ENCODE peak calls at places on chromosomes 16 and 17, in five cellular contexts. T is esophagus squamous epithelium, M is NCI-H1105 treated with DMSO at 0.1 percent for 48 hours, O is heart right ventricle, I is tibial artery. G is an unnamed sample.

GRCh38 chr16:12794486-12795399 is 8.9 kb downstream of the CPPED1 start:
- DNase-seq in I (no peak), T (no peak), O (peak), M (no peak), G (no peak)

GRCh38 chr17:31394544-31394943 is 3.1 kb downstream of the RAB11FIP4 start:
- DNase-seq in T (no peak), M (no peak), I (peak), O (peak), G (no peak)

GRCh38 chr17:60392845-60393702 is 1.1 kb upstream of the USP32 start:
- DNase-seq in I (no peak), T (no peak), O (peak), M (peak), G (no peak)

GRCh38 chr17:36856921-36857381 is 80.3 kb upstream of the LHX1 start:
- DNase-seq in M (peak), T (no peak), O (no peak), I (no peak), G (no peak)

GRCh38 chr16:83513006-83513755 is 294.6 kb upstream of the HSBP1 start:
- DNase-seq in M (no peak), T (no peak), O (no peak), I (no peak), G (no peak)

GRCh38 chr16:15672514-15673167 is 22.6 kb downstream of the NDE1 start:
- DNase-seq in O (peak), I (peak), T (peak), M (no peak), G (peak)

GRCh38 chr17:82648165-82648668 is at the start of gene WDR45B:
- DNase-seq in I (peak), T (peak), M (peak), O (peak), G (peak)

GRCh38 chr17:57987582-57988300 is at the start of gene VEZF1:
- DNase-seq in O (peak), I (peak), M (peak), T (no peak), G (no peak)

GRCh38 chr17:62126292-62126691 is 61.2 kb upstream of the MED13 start:
- DNase-seq in M (peak), I (no peak), O (no peak), T (no peak), G (no peak)

GRCh38 chr17:6823011-6823442 is 8.5 kb downstream of the TEKT1 start:
- DNase-seq in M (no peak), T (no peak), I (no peak), O (no peak), G (no peak)